ENCODE peak calls at places on chromosome 3, in five cellular contexts. E is heart right ventricle, A is lung, S is endodermal cell, F is pancreas. V is an unnamed sample.

GRCh38 chr3:142211034-142211433 is 14.4 kb downstream of the GK5 start:
- DNase-seq in F (no peak), S (peak; percentile 69), E (no peak), A (no peak), V (peak; percentile 33)

GRCh38 chr3:13263770-13264467 is 156.2 kb downstream of the NUP210 start:
- DNase-seq in A (no peak), E (no peak), S (no peak), F (no peak), V (no peak)

GRCh38 chr3:25897019-25897418 is 107.1 kb downstream of the OXSM start:
- DNase-seq in A (no peak), F (no peak), E (no peak), S (peak; percentile 86), V (peak; percentile 43)

GRCh38 chr3:71476950-71477349 is 106.6 kb downstream of the FOXP1 start:
- DNase-seq in F (no peak), A (no peak), S (no peak), E (no peak), V (no peak)

GRCh38 chr3:149618151-149619123 is 39.4 kb downstream of the WWTR1 start:
- DNase-seq in E (peak; percentile 71), A (no peak), F (no peak), S (peak; percentile 83), V (peak; percentile 70)

GRCh38 chr3:67655364-67656121 is 1.1 kb upstream of the SUCLG2 start:
- DNase-seq in F (no peak), S (no peak), A (peak; percentile 30), E (no peak), V (peak; percentile 78)

GRCh38 chr3:129001817-129002572 is 891 bp downstream of the EFCC1 start:
- DNase-seq in E (no peak), S (peak; percentile 75), A (no peak), F (no peak), V (no peak)

GRCh38 chr3:185455860-185456259 is 43.0 kb downstream of the TMEM41A start:
- DNase-seq in S (no peak), A (no peak), F (no peak), E (no peak), V (no peak)

GRCh38 chr3:58063424-58063823 is 55.2 kb downstream of the FLNB start:
- DNase-seq in A (no peak), S (no peak), E (no peak), F (no peak), V (peak; percentile 73)

DNA sequence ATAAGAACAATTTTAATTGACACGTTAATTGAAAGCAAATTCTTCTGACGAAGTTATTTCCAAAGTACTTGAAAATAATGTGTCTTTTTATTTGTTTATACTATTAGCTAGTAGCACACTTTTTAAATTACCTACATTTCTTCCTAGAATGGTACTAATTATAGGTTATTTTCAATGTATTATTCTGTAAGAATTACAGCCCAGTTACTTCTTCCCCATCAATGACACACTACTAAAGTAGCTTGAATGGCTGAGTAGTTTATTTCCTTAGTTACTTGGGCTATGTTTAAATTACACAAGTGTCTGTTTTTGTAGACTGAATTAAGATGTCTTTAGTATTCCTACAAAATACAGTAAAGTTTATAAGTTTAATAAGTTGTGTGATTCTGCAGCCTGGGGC is 217.6 kb upstream of the IL12A start:
- DNase-seq in E (no peak), A (no peak), F (no peak), S (no peak), V (no peak)
- H3K4me1 ChIP-seq in E (peaks cover 4% of the 10 kb centered on the region), A (peaks cover 16% of the 10 kb centered on the region), F (no peaks in the 10 kb centered on the region), S (peaks cover 8% of the 10 kb centered on the region), V (peaks cover 5% of the 10 kb centered on the region)

GRCh38 chr3:64031540-64032533 is 8.5 kb upstream of the PSMD6 start:
- DNase-seq in A (no peak), E (no peak), S (no peak), F (no peak), V (no peak)
- H3K27ac ChIP-seq in A (no peak overlapping the region), E (no peak overlapping the region), S (peak overlapping the region; percentile 51), F (no peak overlapping the region), V (no peak overlapping the region)

DNA sequence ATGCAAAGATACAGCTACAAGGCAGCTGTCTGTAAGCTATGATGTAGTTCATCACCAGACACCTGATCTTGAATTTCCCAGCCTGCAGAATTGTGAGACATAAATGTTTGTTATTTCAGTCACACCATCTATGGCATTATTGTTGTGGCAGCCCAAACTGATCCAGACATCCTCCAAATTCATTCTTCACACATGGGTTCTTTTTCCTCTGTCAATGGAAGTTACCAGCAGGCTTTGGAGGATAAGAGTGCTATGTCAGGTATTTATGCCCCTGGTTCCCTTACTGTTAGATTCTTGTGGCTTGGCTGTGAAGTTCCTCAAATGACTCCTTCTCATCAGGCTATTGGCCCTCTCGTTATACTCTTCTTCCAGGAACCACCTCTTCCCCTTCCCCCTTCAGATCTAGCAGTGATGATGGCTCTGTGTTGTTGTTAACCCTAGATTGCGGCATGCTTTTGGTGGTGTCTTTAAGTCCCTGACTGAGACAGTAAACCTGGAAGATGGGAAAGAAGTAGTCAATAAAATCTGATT is 91.0 kb upstream of the CHMP2B start:
- DNase-seq in S (no peak), A (no peak), F (no peak), E (no peak), V (no peak)
- TF ChIP-seq CTCF in S (no peak), A (no peak), F (no peak), E (no peak), V (no peak)

GRCh38 chr3:49469876-49470713 is at the start of gene DAG1:
- DNase-seq in F (peak; percentile 98), S (peak; percentile 99), A (peak; percentile 99), E (peak; percentile 99), V (peak; percentile 98)
- H3K4me1 ChIP-seq in F (peaks cover 39% of the 10 kb centered on the region), S (peaks cover 20% of the 10 kb centered on the region), A (peaks cover 3% of the 10 kb centered on the region), E (peaks cover 14% of the 10 kb centered on the region), V (peaks cover 51% of the 10 kb centered on the region)

GRCh38 chr3:150887031-150887430 is 18.2 kb downstream of the MINDY4B start:
- DNase-seq in S (no peak), E (no peak), A (no peak), F (no peak), V (no peak)
- H3K27ac ChIP-seq in S (no peak overlapping the region), E (no peak overlapping the region), A (no peak overlapping the region), F (no peak overlapping the region), V (no peak overlapping the region)

GRCh38 chr3:86785381-86785780 is 205.6 kb downstream of the VGLL3 start:
- DNase-seq in F (no peak), S (no peak), A (no peak), E (no peak), V (no peak)
- TF ChIP-seq CTCF in F (no peak), S (no peak), A (no peak), E (peak; percentile 23), V (peak; percentile 2)

V was measured in testis.